ENCODE peak calls at places on chromosomes 2 and 18, in five cellular contexts. Q, W, O, K and L are unnamed samples.

GRCh38 chr2:37776487-37776886 is 105.0 kb upstream of the CDC42EP3 start:
- DNase-seq in O (no peak), Q (no peak), K (no peak), W (no peak), L (no peak)

GRCh38 chr2:100339823-100340222 is 17.5 kb upstream of the LONRF2 start:
- DNase-seq in W (peak), K (no peak), Q (no peak), O (no peak), L (no peak)

GRCh38 chr2:23293756-23294155 is 91.2 kb upstream of the KLHL29 start:
- DNase-seq in K (no peak), W (no peak), Q (no peak), O (no peak), L (no peak)

GRCh38 chr2:174873457-174873856 is 109.2 kb upstream of the CHRNA1 start:
- DNase-seq in Q (no peak), O (no peak), W (no peak), K (no peak), L (no peak)

GRCh38 chr2:224221455-224221913 is 180.4 kb downstream of the FAM124B start:
- DNase-seq in W (no peak), O (no peak), Q (no peak), K (no peak), L (no peak)

GRCh38 chr2:38602136-38602731 is 494 bp downstream of the HNRNPLL start:
- DNase-seq in W (no peak), Q (no peak), K (peak), O (no peak), L (no peak)

GRCh38 chr2:24971300-24971549 is 530 bp downstream of the DNAJC27 start:
- DNase-seq in Q (no peak), O (no peak), K (no peak), W (no peak), L (peak)

GRCh38 chr2:203916756-203917155 is 19.8 kb upstream of the ICOS start:
- DNase-seq in W (no peak), O (no peak), Q (no peak), K (no peak), L (no peak)

GRCh38 chr2:150625300-150625699 is 137.8 kb upstream of the RND3 start:
- DNase-seq in Q (no peak), O (no peak), W (no peak), K (no peak), L (no peak)

GRCh38 chr18:57970356-57971095 is 73.5 kb upstream of the NEDD4L start:
- DNase-seq in Q (no peak), W (no peak), O (no peak), K (no peak), L (no peak)

GRCh38 chr2:238719641-238720040 is 128.2 kb upstream of the TWIST2 start:
- DNase-seq in Q (no peak), O (no peak), K (no peak), W (no peak), L (no peak)

GRCh38 chr2:241776336-241777166 is at the start of gene GAL3ST2:
- DNase-seq in O (no peak), W (no peak), Q (no peak), K (peak), L (no peak)

GRCh38 chr2:179454443-179455218 is 190.0 kb upstream of the SESTD1 start:
- DNase-seq in O (no peak), W (no peak), K (no peak), Q (no peak), L (no peak)

GRCh38 chr2:231780123-231780908 is 766 bp downstream of the PDE6D start:
- DNase-seq in Q (no peak), W (no peak), K (peak), O (no peak), L (no peak)

GRCh38 chr2:191051825-191052778 is 38.1 kb upstream of the STAT1 start:
- DNase-seq in K (peak), Q (peak), W (no peak), O (no peak), L (peak)

GRCh38 chr18:23194969-23195957 is 60.0 kb downstream of the CABLES1 start:
- DNase-seq in Q (no peak), W (no peak), K (no peak), O (no peak), L (no peak)

GRCh38 chr18:46054956-46055831 is 16.9 kb downstream of the PSTPIP2 start:
- DNase-seq in K (no peak), O (no peak), W (no peak), Q (no peak), L (no peak)

GRCh38 chr2:30300122-30300455 is 68.8 kb downstream of the LBH start:
- DNase-seq in K (no peak), Q (no peak), O (no peak), W (no peak), L (no peak)

GRCh38 chr2:209960676-209961630 is 41.5 kb upstream of the RPE start:
- DNase-seq in W (peak), K (peak), Q (peak), O (peak), L (peak)

GRCh38 chr2:113228991-113229716 is 49.6 kb downstream of the PAX8 start:
- DNase-seq in Q (no peak), K (no peak), O (no peak), W (peak), L (no peak)